ENCODE peak calls at places on chromosomes 3 and 15, in six cellular contexts. G, M, X, W, Y and O are unnamed samples.

GRCh38 chr15:62758952-62759349 is 283.6 kb upstream of the TPM1 start:
- DNase-seq in G (no peak), M (no peak), X (no peak), W (no peak), Y (no peak), O (no peak)

GRCh38 chr15:25250011-25250596 is 188.7 kb downstream of the UBE3A start:
- DNase-seq in G (no peak), M (no peak), X (no peak), W (no peak), Y (no peak), O (peak; percentile 47)

GRCh38 chr15:96428742-96429141 is 98.2 kb downstream of the NR2F2 start:
- DNase-seq in G (peak; percentile 97), M (no peak), X (no peak), W (no peak), Y (peak; percentile 89), O (peak; percentile 78)

GRCh38 chr15:69590932-69591524 is 138.4 kb downstream of the RPLP1 start:
- DNase-seq in G (no peak), M (no peak), X (no peak), W (no peak), Y (no peak), O (no peak)

GRCh38 chr3:129315386-129315991 is 36.8 kb downstream of the HMCES start:
- DNase-seq in G (no peak), M (no peak), X (no peak), W (peak; percentile 45), Y (peak; percentile 61), O (no peak)

GRCh38 chr3:10950476-10951294 is 41.9 kb upstream of the SLC6A1 start:
- DNase-seq in G (peak; percentile 56), M (no peak), X (no peak), W (peak; percentile 63), Y (peak; percentile 82), O (no peak)

GRCh38 chr3:147758786-147759185 is 349.6 kb downstream of the ZIC1 start:
- DNase-seq in G (peak; percentile 50), M (no peak), X (no peak), W (no peak), Y (peak; percentile 5), O (no peak)

GRCh38 chr3:34009480-34009844 is 211.0 kb downstream of the PDCD6IP start:
- DNase-seq in G (no peak), M (no peak), X (no peak), W (no peak), Y (no peak), O (no peak)

GRCh38 chr3:48595526-48596121 is 495 bp upstream of the COL7A1 start:
- DNase-seq in G (peak; percentile 90), M (peak; percentile 83), X (no peak), W (no peak), Y (peak; percentile 91), O (peak; percentile 71)

GRCh38 chr3:71069797-71070196 is 513.7 kb downstream of the FOXP1 start:
- DNase-seq in G (peak; percentile 83), M (peak; percentile 84), X (no peak), W (peak; percentile 31), Y (peak; percentile 54), O (peak; percentile 88)

GRCh38 chr3:178551916-178552321 is 15.7 kb downstream of the KCNMB2 start:
- DNase-seq in G (peak; percentile 56), M (no peak), X (no peak), W (no peak), Y (peak; percentile 19), O (no peak)

GRCh38 chr3:151477596-151478375 is 16.9 kb upstream of the IGSF10 start:
- DNase-seq in G (no peak), M (no peak), X (no peak), W (no peak), Y (no peak), O (no peak)

GRCh38 chr3:132008841-132009638 is 25.8 kb downstream of the CPNE4 start:
- DNase-seq in G (no peak), M (no peak), X (no peak), W (no peak), Y (no peak), O (no peak)